ENCODE peak calls at places on chromosomes 1 and 21, in four cellular contexts. D is H9; S is mesendoderm; N is stimulated activated CD4-positive, alpha-beta T cell treated with anti-CD3 and anti-CD28 coated beads, Interleukin-1b, Interleukin-23, amount 100 ng/mL, for 24 hours. H is an unnamed sample.
A peak's percentile ranks its signal among the peaks of the same experiment; 100 is the strongest.

GRCh38 chr1:41822865-41823264 is 95.9 kb downstream of the HIVEP3 start:
- DNase-seq in S (no peak), N (no peak), D (no peak), H (no peak)

GRCh38 chr1:6554907-6555778 is at the start of gene TAS1R1:
- DNase-seq in N (no peak), S (no peak), D (no peak), H (no peak)

GRCh38 chr21:44737706-44738354 is 26.5 kb upstream of the TSPEAR start:
- DNase-seq in N (no peak), S (peak; percentile 75), D (peak; percentile 26), H (no peak)

GRCh38 chr1:90325165-90325564 is 330.3 kb downstream of the ZNF326 start:
- DNase-seq in N (no peak), S (no peak), D (no peak), H (peak; percentile 23)

GRCh38 chr1:156402621-156403020 is 33.6 kb downstream of the RHBG start:
- DNase-seq in N (no peak), D (no peak), S (no peak), H (no peak)

GRCh38 chr1:92623187-92623778 is 136.6 kb upstream of the GFI1 start:
- DNase-seq in S (no peak), N (no peak), D (no peak), H (peak; percentile 26)

GRCh38 chr1:234114648-234115307 is 210.3 kb downstream of the SLC35F3 start:
- DNase-seq in N (no peak), D (no peak), S (peak; percentile 49), H (no peak)

GRCh38 chr1:62321438-62321837 is 2.2 kb upstream of the KANK4 start:
- DNase-seq in S (peak; percentile 88), D (no peak), N (no peak), H (no peak)

GRCh38 chr1:200179126-200179780 is 151.7 kb downstream of the NR5A2 start:
- DNase-seq in D (no peak), N (no peak), S (no peak), H (no peak)

GRCh38 chr1:231602675-231602984 is 24.0 kb upstream of the DISC1 start:
- DNase-seq in S (no peak), D (no peak), N (no peak), H (no peak)

GRCh38 chr1:213389061-213389581 is 338.1 kb downstream of the RPS6KC1 start:
- DNase-seq in N (no peak), D (no peak), S (no peak), H (no peak)

GRCh38 chr1:208004851-208005250 is 93.9 kb upstream of the CD34 start:
- DNase-seq in D (no peak), N (no peak), S (no peak), H (no peak)

GRCh38 chr1:94384485-94385353 is 33.5 kb upstream of the ABCD3 start:
- DNase-seq in D (no peak), S (no peak), N (no peak), H (no peak)

GRCh38 chr21:41043008-41043407 is 125.0 kb upstream of the BACE2 start:
- DNase-seq in N (no peak), D (no peak), S (peak; percentile 23), H (no peak)

GRCh38 chr1:205225901-205226765 is 1.6 kb upstream of the TMCC2 start:
- DNase-seq in N (no peak), S (no peak), D (no peak), H (no peak)